ENCODE peak calls at places on chromosomes 1 and 21, in six cellular contexts. O is CD8-positive, alpha-beta T cell; Q is testis; R is upper lobe of right lung; D is adrenal gland; S is brain microvascular endothelial cell. W is an unnamed sample.

GRCh38 chr1:86567341-86567740 is 20.5 kb downstream of the CLCA4 start:
- DNase-seq in O (no peak), S (no peak), D (no peak), R (no peak), Q (no peak), W (no peak)

GRCh38 chr1:4734791-4735190 is 80.4 kb downstream of the AJAP1 start:
- DNase-seq in D (no peak), O (no peak), R (no peak), Q (no peak), S (no peak), W (no peak)

GRCh38 chr1:66450043-66450514 is 83.9 kb upstream of the SGIP1 start:
- DNase-seq in S (no peak), Q (no peak), O (no peak), R (no peak), D (no peak), W (no peak)

GRCh38 chr1:116853680-116854191 is 56.0 kb upstream of the PTGFRN start:
- DNase-seq in R (no peak), D (peak; percentile 23), O (no peak), Q (no peak), S (peak; percentile 92), W (peak; percentile 84)

GRCh38 chr1:228459091-228459993 is 27.8 kb upstream of the RNF187 start:
- DNase-seq in D (peak; percentile 58), R (peak; percentile 77), S (peak; percentile 79), Q (peak; percentile 56), O (no peak), W (peak; percentile 60)

GRCh38 chr1:243393093-243393492 is 137.3 kb downstream of the SDCCAG8 start:
- DNase-seq in R (no peak), D (no peak), S (no peak), O (no peak), Q (peak; percentile 15), W (no peak)

GRCh38 chr1:152646656-152647055 is 16.5 kb upstream of the LCE2D start:
- DNase-seq in S (no peak), Q (no peak), D (no peak), R (no peak), O (no peak), W (no peak)

GRCh38 chr1:3003941-3004270 is 17.4 kb upstream of the ACTRT2 start:
- DNase-seq in R (no peak), Q (no peak), S (no peak), D (no peak), O (no peak), W (no peak)

GRCh38 chr1:224047538-224047937 is 66.4 kb upstream of the FBXO28 start:
- DNase-seq in S (no peak), R (no peak), O (no peak), D (no peak), Q (no peak), W (no peak)

GRCh38 chr1:183198463-183198862 is 12.4 kb downstream of the LAMC2 start:
- DNase-seq in R (no peak), S (peak; percentile 85), Q (peak; percentile 34), O (no peak), D (no peak), W (peak; percentile 85)

GRCh38 chr1:68293609-68294353 is 61.5 kb upstream of the WLS start:
- DNase-seq in Q (peak; percentile 43), D (no peak), S (peak; percentile 56), R (no peak), O (no peak), W (no peak)

GRCh38 chr21:26849428-26850115 is 4.4 kb upstream of the ADAMTS1 start:
- DNase-seq in S (peak; percentile 37), R (no peak), Q (no peak), D (peak; percentile 43), O (no peak), W (no peak)

GRCh38 chr1:869499-870244 is 54.1 kb upstream of the SAMD11 start:
- DNase-seq in Q (peak; percentile 76), R (peak; percentile 90), S (no peak), D (peak; percentile 76), O (peak; percentile 73), W (peak; percentile 52)

GRCh38 chr21:32135401-32136363 is 143.2 kb downstream of the MIS18A start:
- DNase-seq in D (no peak), S (peak; percentile 1), O (no peak), R (no peak), Q (no peak), W (no peak)

GRCh38 chr21:37566790-37567725 is 200.5 kb downstream of the DYRK1A start:
- DNase-seq in Q (peak; percentile 80), S (no peak), R (no peak), D (no peak), O (no peak), W (no peak)

GRCh38 chr1:174023438-174023837 is 1.3 kb upstream of the RC3H1 start:
- DNase-seq in S (peak; percentile 23), D (no peak), O (no peak), Q (no peak), R (no peak), W (no peak)

GRCh38 chr1:167501513-167502191 is 16.7 kb downstream of the CD247 start:
- DNase-seq in O (no peak), S (no peak), D (no peak), R (no peak), Q (no peak), W (no peak)

GRCh38 chr1:211606914-211607751 is 28.2 kb upstream of the SLC30A1 start:
- DNase-seq in S (no peak), Q (no peak), O (no peak), D (peak; percentile 40), R (peak; percentile 78), W (no peak)

GRCh38 chr1:117795190-117795589 is 134.2 kb downstream of the GDAP2 start:
- DNase-seq in D (peak; percentile 13), Q (no peak), R (no peak), O (no peak), S (peak; percentile 88), W (peak; percentile 79)

GRCh38 chr1:206757524-206758266 is 12.9 kb upstream of the IL19 start:
- DNase-seq in D (no peak), S (no peak), R (no peak), Q (no peak), O (no peak), W (no peak)

GRCh38 chr1:40042337-40042736 is 1.8 kb downstream of the CAP1 start:
- DNase-seq in R (no peak), O (no peak), Q (no peak), S (no peak), D (no peak), W (no peak)

GRCh38 chr1:116842654-116843053 is 67.1 kb upstream of the PTGFRN start:
- DNase-seq in O (no peak), S (no peak), Q (no peak), R (no peak), D (no peak), W (no peak)

GRCh38 chr1:1554926-1555915 is 14.8 kb upstream of the TMEM240 start:
- DNase-seq in R (no peak), Q (no peak), D (peak; percentile 94), O (no peak), S (peak; percentile 86), W (peak; percentile 71)

GRCh38 chr1:201945157-201945556 is 1.2 kb downstream of the LMOD1 start:
- DNase-seq in Q (no peak), O (no peak), S (no peak), D (no peak), R (no peak), W (no peak)

GRCh38 chr21:42524341-42525227 is 10.9 kb downstream of the SLC37A1 start:
- DNase-seq in R (peak; percentile 87), O (peak; percentile 29), D (no peak), S (peak; percentile 15), Q (peak; percentile 67), W (no peak)

GRCh38 chr1:1199961-1200875 is 6.2 kb downstream of the TNFRSF18 start:
- DNase-seq in R (no peak), O (no peak), S (no peak), Q (no peak), D (no peak), W (no peak)

GRCh38 chr1:6272476-6273270 is 11.8 kb upstream of the GPR153 start:
- DNase-seq in S (no peak), Q (no peak), O (no peak), R (no peak), D (no peak), W (no peak)

DNA sequence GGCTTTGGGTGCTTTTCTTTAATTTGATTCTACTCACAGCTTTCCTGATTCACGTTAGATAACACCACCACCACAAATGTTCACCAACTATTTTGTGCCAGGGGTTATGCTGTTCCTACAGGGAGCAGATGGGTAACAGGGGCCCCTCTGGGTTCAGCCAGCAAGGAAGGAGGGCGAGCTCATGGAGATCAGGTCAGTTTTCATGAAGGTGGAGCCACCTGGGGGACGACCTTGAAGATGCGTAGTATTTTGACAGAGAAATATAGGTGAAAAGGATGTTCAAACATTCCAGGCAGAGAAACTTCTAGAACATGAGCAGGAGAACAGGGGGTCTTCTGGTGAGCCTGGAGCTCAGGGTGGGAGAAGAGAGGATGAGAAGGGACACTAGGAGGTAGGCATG is 28.9 kb downstream of the KIAA0040 start:
- DNase-seq in S (no peak), R (no peak), Q (no peak), D (no peak), O (no peak), W (no peak)
- TF ChIP-seq CTCF in S (no peak), R (no peak), Q (no peak), D (no peak), O (no peak), W (no peak)

GRCh38 chr1:165639821-165640623 is 9.0 kb downstream of the MGST3 start:
- DNase-seq in S (no peak), D (no peak), R (no peak), O (no peak), Q (no peak), W (no peak)

GRCh38 chr1:165635329-165635728 is 4.3 kb downstream of the MGST3 start:
- DNase-seq in D (peak; percentile 29), S (no peak), R (no peak), Q (no peak), O (no peak), W (no peak)

GRCh38 chr1:165635823-165636222 is 4.8 kb downstream of the MGST3 start:
- DNase-seq in O (no peak), R (no peak), S (no peak), D (no peak), Q (no peak), W (no peak)

GRCh38 chr1:165634154-165634921 is 3.3 kb downstream of the MGST3 start:
- DNase-seq in O (no peak), D (no peak), S (no peak), Q (no peak), R (no peak), W (no peak)

DNA sequence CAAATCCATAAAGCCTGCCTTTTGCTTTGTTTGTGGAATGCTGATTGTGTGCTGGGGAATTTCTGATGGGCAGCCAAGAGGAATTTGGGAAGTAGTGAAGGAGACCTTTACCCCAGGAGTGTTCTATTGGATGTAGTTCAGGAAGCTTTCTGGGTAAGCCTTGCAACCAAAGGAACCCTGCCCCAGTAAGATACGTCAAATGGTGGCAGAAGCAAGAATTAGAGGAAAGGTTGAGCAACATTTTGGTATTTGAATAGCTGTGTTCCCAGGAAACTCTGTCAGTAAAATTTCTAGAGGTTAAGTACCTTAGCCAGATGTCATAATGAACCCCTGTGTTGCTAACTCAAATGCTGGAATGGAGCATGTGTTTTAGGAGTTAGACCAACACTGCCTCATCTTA is 6.4 kb downstream of the MGST3 start:
- DNase-seq in R (no peak), S (no peak), D (peak; percentile 43), O (no peak), Q (no peak), W (no peak)
- H3K27ac ChIP-seq in R (peak overlapping the region; percentile 44), S (no peak overlapping the region), D (peak overlapping the region; percentile 87), O (no peak overlapping the region), Q (no peak overlapping the region), W (no peak overlapping the region)

GRCh38 chr1:28412731-28413130 is 43.2 kb downstream of the PHACTR4 start:
- DNase-seq in O (no peak), D (no peak), Q (no peak), S (no peak), R (no peak), W (no peak)
- TF ChIP-seq CTCF in O (no peak), D (no peak), Q (no peak), S (no peak), R (no peak), W (no peak)

GRCh38 chr1:172940170-172940855 is 110.4 kb downstream of the TNFSF18 start:
- DNase-seq in S (peak; percentile 84), D (no peak), Q (peak; percentile 40), O (no peak), R (no peak), W (no peak)
- H3K27ac ChIP-seq in S (peak overlapping the region; percentile 56), D (no peak overlapping the region), Q (no peak overlapping the region), O (no peak overlapping the region), R (no peak overlapping the region), W (no peak overlapping the region)